ENCODE peak calls at places on chromosomes 1 and 21, in five cellular contexts. M is A549, L is heart left ventricle, P is IMR-90, I is fibroblast of lung. J is an unnamed sample.
A peak's percentile ranks its signal among the peaks of the same experiment; 100 is the strongest.

GRCh38 chr1:118960026-118960561 is 28.0 kb downstream of the TBX15 start:
- DNase-seq in M (peak; percentile 5), L (no peak), P (no peak), I (no peak), J (no peak)

GRCh38 chr1:44237721-44238457 is 24.6 kb downstream of the DMAP1 start:
- DNase-seq in M (no peak), L (no peak), P (peak; percentile 25), I (peak; percentile 12), J (no peak)

GRCh38 chr1:7386226-7387052 is 384.7 kb upstream of the VAMP3 start:
- DNase-seq in M (no peak), L (peak; percentile 11), P (no peak), I (peak; percentile 82), J (no peak)

GRCh38 chr1:206568256-206568655 is 44.0 kb downstream of the EIF2D start:
- DNase-seq in M (no peak), L (no peak), P (no peak), I (peak; percentile 84), J (no peak)

GRCh38 chr1:47693115-47693514 is 255.3 kb downstream of the FOXD2 start:
- DNase-seq in M (no peak), L (peak; percentile 8), P (no peak), I (no peak), J (no peak)

GRCh38 chr1:179825201-179825600 is 52.4 kb downstream of the TOR1AIP2 start:
- DNase-seq in M (no peak), L (no peak), P (no peak), I (no peak), J (no peak)

GRCh38 chr1:50422946-50423669 is at the start of gene DMRTA2:
- DNase-seq in M (peak; percentile 56), L (no peak), P (no peak), I (peak; percentile 29), J (no peak)

GRCh38 chr1:234315091-234315541 is 58.1 kb upstream of the COA6 start:
- DNase-seq in M (no peak), L (no peak), P (peak; percentile 76), I (peak; percentile 77), J (peak; percentile 14)

GRCh38 chr1:217135569-217135915 is 412.3 kb upstream of the ESRRG start:
- DNase-seq in M (no peak), L (no peak), P (peak; percentile 5), I (peak; percentile 14), J (no peak)

GRCh38 chr1:231159202-231159962 is 2.5 kb upstream of the TRIM67 start:
- DNase-seq in M (no peak), L (no peak), P (no peak), I (no peak), J (no peak)

GRCh38 chr1:109198745-109199144 is 15.0 kb upstream of the SARS1 start:
- DNase-seq in M (no peak), L (no peak), P (peak; percentile 67), I (peak; percentile 88), J (no peak)

GRCh38 chr1:24186031-24186710 is 918 bp downstream of the IFNLR1 start:
- DNase-seq in M (no peak), L (no peak), P (no peak), I (no peak), J (no peak)

GRCh38 chr21:16241500-16241963 is 511.8 kb downstream of the USP25 start:
- DNase-seq in M (peak; percentile 62), L (no peak), P (no peak), I (no peak), J (no peak)

GRCh38 chr1:14441302-14441741 is 157.2 kb upstream of the KAZN start:
- DNase-seq in M (no peak), L (no peak), P (peak; percentile 83), I (peak; percentile 96), J (peak; percentile 35)

GRCh38 chr1:243260221-243260880 is 4.5 kb downstream of the SDCCAG8 start:
- DNase-seq in M (no peak), L (no peak), P (no peak), I (no peak), J (no peak)

GRCh38 chr1:177274687-177275211 is 104.0 kb downstream of the BRINP2 start:
- DNase-seq in M (no peak), L (peak; percentile 45), P (peak; percentile 36), I (peak; percentile 85), J (peak; percentile 54)

GRCh38 chr1:68011786-68012375 is 38.5 kb downstream of the DIRAS3 start:
- DNase-seq in M (peak; percentile 3), L (no peak), P (peak; percentile 18), I (peak; percentile 33), J (no peak)

GRCh38 chr1:29729281-29729680 is 493.0 kb downstream of the PTPRU start:
- DNase-seq in M (no peak), L (no peak), P (no peak), I (no peak), J (no peak)

GRCh38 chr1:46061146-46061545 is 71.3 kb downstream of the PIK3R3 start:
- DNase-seq in M (no peak), L (no peak), P (no peak), I (no peak), J (no peak)

GRCh38 chr1:28087614-28088167 is 719 bp downstream of the EYA3 start:
- DNase-seq in M (no peak), L (no peak), P (peak; percentile 27), I (no peak), J (no peak)
- TF ChIP-seq CTCF in M (peak; percentile 15), L (no peak), P (peak; percentile 30), I (peak; percentile 10), J (peak; percentile 6)

GRCh38 chr1:40036574-40036973 is 4.0 kb upstream of the CAP1 start:
- DNase-seq in M (no peak), L (peak; percentile 80), P (peak; percentile 87), I (peak; percentile 93), J (peak; percentile 29)
- TF ChIP-seq CTCF in M (no peak), L (no peak), P (no peak), I (no peak), J (no peak)

DNA sequence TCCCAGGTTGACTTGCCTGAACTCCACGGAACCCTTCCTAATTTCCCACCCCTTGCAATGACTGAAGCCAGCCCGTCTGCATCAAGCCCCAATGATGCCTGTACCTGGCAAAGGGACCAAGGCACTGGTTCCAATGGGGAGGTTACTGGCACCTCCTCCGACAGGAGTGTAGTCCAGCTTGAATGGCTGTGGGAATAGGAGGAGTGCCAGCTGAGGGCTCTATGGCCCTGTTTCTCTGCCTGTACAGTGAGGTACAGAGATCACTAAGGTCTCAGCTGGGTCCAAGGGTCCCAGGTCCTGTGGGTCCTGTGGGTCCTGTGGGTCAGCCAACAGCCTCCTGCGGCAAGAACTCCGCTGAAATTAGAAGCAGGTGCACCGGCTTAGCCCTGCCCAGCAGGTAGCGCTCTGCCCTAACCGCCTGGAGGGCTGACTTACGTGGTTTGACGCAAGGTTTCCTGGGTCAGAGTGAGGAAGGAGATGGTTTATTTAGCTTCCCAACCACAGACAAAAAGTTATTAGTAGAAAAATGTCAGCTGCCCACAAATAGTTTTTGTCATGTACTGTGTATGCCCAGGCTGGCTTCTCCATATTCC is 9.9 kb upstream of the SPRR4 start:
- DNase-seq in M (no peak), L (no peak), P (no peak), I (no peak), J (no peak)
- TF ChIP-seq CTCF in M (no peak), L (no peak), P (no peak), I (no peak), J (no peak)

DNA sequence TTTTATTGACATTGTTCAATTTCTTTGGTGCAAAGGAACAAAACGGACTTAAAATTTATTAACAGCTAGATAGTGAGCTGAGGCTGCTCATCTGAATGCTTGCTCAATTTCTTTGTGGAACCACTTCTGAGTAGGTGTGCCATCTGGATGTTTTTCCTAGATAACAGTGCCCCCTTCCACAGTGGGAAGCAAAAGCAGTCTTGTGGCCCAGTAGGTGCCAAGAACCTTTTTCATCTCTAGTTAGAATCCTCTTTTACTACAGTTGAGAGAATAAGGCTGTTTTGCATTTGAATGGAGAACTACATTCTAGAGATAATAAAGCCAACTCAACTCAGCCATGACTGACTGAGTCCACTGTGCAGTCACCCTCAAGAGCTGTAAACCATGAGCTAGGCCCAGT is 13.3 kb downstream of the F3 start:
- DNase-seq in M (no peak), L (no peak), P (peak; percentile 58), I (peak; percentile 23), J (no peak)
- TF ChIP-seq CTCF in M (no peak), L (no peak), P (no peak), I (no peak), J (no peak)

GRCh38 chr1:3251810-3252429 is 182.9 kb downstream of the PRDM16 start:
- DNase-seq in M (no peak), L (no peak), P (no peak), I (no peak), J (no peak)

GRCh38 chr1:3259020-3259419 is 190.0 kb downstream of the PRDM16 start:
- DNase-seq in M (no peak), L (no peak), P (no peak), I (no peak), J (no peak)

GRCh38 chr1:3257788-3258187 is 188.8 kb downstream of the PRDM16 start:
- DNase-seq in M (no peak), L (no peak), P (no peak), I (no peak), J (no peak)

GRCh38 chr1:3258431-3259003 is 189.5 kb downstream of the PRDM16 start:
- DNase-seq in M (no peak), L (no peak), P (no peak), I (peak; percentile 18), J (no peak)

DNA sequence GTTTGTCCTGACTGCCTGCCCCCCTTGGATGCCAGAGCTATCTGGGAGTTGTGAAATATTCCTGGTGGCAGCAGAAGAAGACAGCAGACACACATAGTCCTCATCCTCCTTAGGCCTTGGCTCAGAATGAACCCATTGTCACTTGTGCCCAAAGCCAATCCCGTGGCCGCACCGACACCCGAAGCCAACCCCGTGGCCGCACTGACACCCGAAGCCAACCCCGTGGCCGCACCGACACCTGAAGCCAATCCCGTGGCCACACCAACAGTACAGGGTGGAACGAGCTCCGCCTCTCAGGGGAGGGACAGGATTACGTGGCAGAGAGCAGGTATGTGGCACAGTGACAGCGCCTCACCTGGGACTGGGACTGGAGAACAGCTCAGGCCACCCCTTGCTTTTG is 186.7 kb downstream of the PRDM16 start:
- DNase-seq in M (no peak), L (no peak), P (no peak), I (no peak), J (no peak)
- TF ChIP-seq CTCF in M (no peak), L (no peak), P (no peak), I (no peak), J (no peak)

GRCh38 chr1:61285371-61285885 is 203.1 kb downstream of the NFIA start:
- DNase-seq in M (no peak), L (no peak), P (no peak), I (peak; percentile 16), J (no peak)
- TF ChIP-seq CTCF in M (no peak), L (no peak), P (no peak), I (no peak), J (no peak)

J was measured in AG09319.